ENCODE peak calls at places on chromosomes 11 and 22, in four cellular contexts. K, B, H and M are unnamed samples.

GRCh38 chr11:96045622-96046456 is 121.9 kb upstream of the MTMR2 start:
- DNase-seq in H (peak), K (no peak), B (peak), M (no peak)

GRCh38 chr11:35112056-35112845 is 26.7 kb upstream of the CD44 start:
- DNase-seq in B (no peak), K (no peak), H (no peak), M (no peak)

GRCh38 chr11:88404932-88405710 is 67.6 kb upstream of the CTSC start:
- DNase-seq in K (no peak), B (no peak), H (no peak), M (no peak)

GRCh38 chr11:35875063-35875462 is 68.8 kb upstream of the LDLRAD3 start:
- DNase-seq in K (no peak), B (no peak), H (no peak), M (no peak)

GRCh38 chr11:28729339-28729738 is 621.2 kb downstream of the METTL15 start:
- DNase-seq in K (no peak), B (no peak), H (no peak), M (no peak)

GRCh38 chr11:33064033-33064825 is 24.9 kb downstream of the TCP11L1 start:
- DNase-seq in H (no peak), B (peak), K (no peak), M (no peak)

GRCh38 chr11:106275151-106275550 is 197.7 kb downstream of the AASDHPPT start:
- DNase-seq in B (no peak), H (no peak), K (no peak), M (no peak)

GRCh38 chr11:68328374-68329091 is 16.1 kb downstream of the LRP5 start:
- DNase-seq in H (no peak), K (no peak), B (peak), M (no peak)

GRCh38 chr11:124717421-124717785 is 22.3 kb upstream of the NRGN start:
- DNase-seq in K (no peak), H (no peak), B (no peak), M (no peak)

GRCh38 chr11:116187026-116187425 is 585.8 kb downstream of the BUD13 start:
- DNase-seq in K (no peak), B (no peak), H (no peak), M (no peak)

GRCh38 chr22:46908641-46909107 is 146.2 kb downstream of the TBC1D22A start:
- DNase-seq in B (peak), K (no peak), H (no peak), M (no peak)

GRCh38 chr11:69312418-69313399 is 18.8 kb downstream of the MYEOV start:
- DNase-seq in H (no peak), B (no peak), K (no peak), M (no peak)

GRCh38 chr11:34044664-34045485 is 6.7 kb upstream of the CAPRIN1 start:
- DNase-seq in B (peak), H (peak), K (no peak), M (no peak)

GRCh38 chr11:35623708-35624168 is 5.5 kb downstream of the FJX1 start:
- DNase-seq in K (no peak), B (no peak), H (peak), M (no peak)

GRCh38 chr11:285021-285893 is 3.7 kb upstream of the PGGHG start:
- DNase-seq in K (no peak), H (no peak), B (peak), M (no peak)

GRCh38 chr11:287821-288327 is 1.1 kb upstream of the PGGHG start:
- DNase-seq in H (no peak), B (no peak), K (no peak), M (no peak)

GRCh38 chr11:283405-284080 is 5.3 kb downstream of the NLRP6 start:
- DNase-seq in B (no peak), H (no peak), K (no peak), M (no peak)

GRCh38 chr11:284081-285020 is 4.6 kb upstream of the PGGHG start:
- DNase-seq in H (no peak), B (peak), K (no peak), M (no peak)

GRCh38 chr11:285894-286220 is 3.1 kb upstream of the PGGHG start:
- DNase-seq in B (no peak), K (no peak), H (no peak), M (no peak)
- TF ChIP-seq CTCF in B (no peak), K (no peak), H (no peak), M (no peak)

GRCh38 chr22:41481131-41481830 is 12.4 kb downstream of the ACO2 start:
- DNase-seq in H (no peak), B (no peak), K (peak), M (no peak)
- H3K4me3 ChIP-seq in H (no peak), B (no peak), K (no peak), M (no peak)

GRCh38 chr22:33053323-33053722 is 4.9 kb downstream of the SYN3 start:
- DNase-seq in B (no peak), H (no peak), K (no peak), M (no peak)

GRCh38 chr22:33054276-33054675 is 3.9 kb downstream of the SYN3 start:
- DNase-seq in H (no peak), B (no peak), K (no peak), M (no peak)

GRCh38 chr22:33062402-33062801 is 4.2 kb upstream of the SYN3 start:
- DNase-seq in K (no peak), B (no peak), H (no peak), M (no peak)

GRCh38 chr22:33056108-33056507 is 2.1 kb downstream of the SYN3 start:
- DNase-seq in H (no peak), B (no peak), K (no peak), M (no peak)

DNA sequence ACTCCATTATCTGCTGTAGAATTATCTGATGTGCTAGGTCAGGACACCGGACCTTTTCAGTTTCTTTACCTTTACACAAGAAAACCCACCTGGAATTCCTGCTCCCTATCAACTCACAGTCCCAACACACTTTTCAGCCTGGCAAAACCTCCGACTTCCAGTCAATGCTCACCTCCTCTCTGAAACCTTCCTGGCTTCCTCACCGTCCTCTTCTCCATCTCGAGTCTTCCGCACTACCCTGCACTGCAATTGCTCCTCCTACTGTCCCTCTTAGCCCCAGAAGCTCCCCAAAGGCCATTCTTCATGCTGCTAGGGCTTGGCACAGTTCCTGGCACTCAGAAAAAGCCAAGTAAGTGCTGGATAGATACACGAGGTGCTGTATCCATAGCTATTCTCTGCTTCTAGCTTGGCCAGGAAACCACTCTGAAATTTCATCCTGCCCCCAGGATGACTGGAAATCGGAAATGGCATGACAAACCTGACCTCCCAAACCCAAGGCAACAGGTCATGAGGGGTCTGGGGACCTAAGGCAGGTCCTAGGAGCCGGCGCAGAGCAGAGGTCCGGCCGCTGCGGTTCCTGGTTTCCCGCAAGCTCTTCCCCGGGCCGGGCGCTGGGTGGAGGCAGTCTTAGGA is 702 bp downstream of the SYN3 start:
- DNase-seq in K (no peak), B (no peak), H (no peak), M (no peak)
- TF ChIP-seq CTCF in K (no peak), B (no peak), H (no peak), M (no peak)

GRCh38 chr11:20874358-20874757 is 205.0 kb downstream of the NELL1 start:
- DNase-seq in K (no peak), B (no peak), H (no peak), M (no peak)
- H3K4me3 ChIP-seq in K (no peak), B (no peak), H (no peak), M (no peak)

GRCh38 chr11:94128746-94129504 is at the start of gene PANX1:
- DNase-seq in H (peak), K (peak), B (peak), M (peak)
- TF ChIP-seq CTCF in H (no peak), K (no peak), B (no peak), M (no peak)

GRCh38 chr11:3942956-3943497 is 87.6 kb downstream of the STIM1 start:
- DNase-seq in H (no peak), K (no peak), B (no peak), M (no peak)

GRCh38 chr11:3944198-3944597 is 88.7 kb downstream of the STIM1 start:
- DNase-seq in H (no peak), B (no peak), K (no peak), M (no peak)

GRCh38 chr11:3939651-3940190 is 84.3 kb downstream of the STIM1 start:
- DNase-seq in H (no peak), B (no peak), K (no peak), M (no peak)

GRCh38 chr11:3939211-3939610 is 83.7 kb downstream of the STIM1 start:
- DNase-seq in H (no peak), B (no peak), K (no peak), M (no peak)

DNA sequence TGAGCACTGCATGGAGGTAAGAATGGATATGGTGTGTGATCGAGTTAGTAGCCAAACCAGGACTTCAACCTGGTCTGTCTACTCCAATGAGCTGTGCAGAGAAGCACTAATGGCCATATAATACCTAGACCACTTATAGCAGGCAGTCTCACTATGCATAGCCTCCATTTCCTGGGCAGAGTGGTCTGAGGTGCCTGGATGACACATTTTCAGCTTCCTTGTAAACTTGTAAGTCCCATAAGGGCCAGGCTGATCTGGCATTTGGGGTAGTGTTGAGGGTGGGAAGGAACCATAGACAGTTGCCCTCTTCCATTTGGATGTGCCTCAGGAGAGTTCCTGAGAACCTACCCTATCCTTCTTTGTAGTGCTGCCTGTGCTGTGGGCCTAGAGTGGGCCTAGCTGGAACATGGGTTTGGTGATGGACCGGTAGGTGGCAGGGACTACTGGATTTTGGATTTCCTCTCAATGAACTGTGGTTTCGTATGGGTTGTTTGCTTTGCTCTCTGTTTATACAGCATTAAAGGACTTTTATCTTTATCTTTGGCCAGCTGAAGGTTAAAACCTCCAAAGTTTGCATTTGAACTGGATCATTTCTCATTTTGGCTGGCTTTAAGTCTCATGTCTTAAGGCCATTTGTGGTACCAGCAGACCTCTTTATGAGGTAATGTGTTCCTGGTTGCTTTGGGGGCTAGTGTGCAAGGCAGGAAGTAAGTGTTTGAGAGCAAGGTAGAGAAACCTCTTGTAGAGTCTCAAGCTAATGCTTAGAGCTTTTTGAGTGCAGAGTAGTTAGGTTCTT is 86.9 kb downstream of the STIM1 start:
- DNase-seq in K (no peak), H (no peak), B (no peak), M (no peak)
- H3K4me3 ChIP-seq in K (no peak), H (no peak), B (no peak), M (no peak)